ENCODE peak calls at places on chromosomes 11 and 22, in seven cellular contexts. F is GM12878; U is effector memory CD4-positive, alpha-beta T cell; K is Right ventricle myocardium superior; S is neuronal stem cell; A is activated T-helper 9 cell treated with anti-CD3 and anti-CD28 coated beads, Interleukin-2, amount 50 U/mL, for 16 hours; B is stomach. I is an unnamed sample.

GRCh38 chr22:40377931-40378330 is 7.5 kb downstream of the SGSM3 start:
- DNase-seq in F (no peak), U (no peak), K (no peak), S (no peak), A (no peak), B (no peak), I (no peak)

GRCh38 chr11:120546312-120547205 is 35.0 kb downstream of the GRIK4 start:
- DNase-seq in F (no peak), U (no peak), K (peak), S (no peak), A (no peak), B (peak), I (no peak)

GRCh38 chr22:30855266-30855665 is 113.3 kb downstream of the MORC2 start:
- DNase-seq in F (no peak), U (no peak), K (no peak), S (no peak), A (no peak), B (peak), I (no peak)

GRCh38 chr11:27471067-27471587 is 1.5 kb downstream of the LGR4 start:
- DNase-seq in F (no peak), U (no peak), K (no peak), S (no peak), A (no peak), B (no peak), I (peak)

GRCh38 chr11:45922425-45923082 is at the start of gene LARGE2:
- DNase-seq in F (no peak), U (peak), K (peak), S (peak), A (no peak), B (peak), I (no peak)

GRCh38 chr11:19474954-19475811 is 234.4 kb upstream of the E2F8 start:
- DNase-seq in F (peak), U (no peak), K (no peak), S (peak), A (no peak), B (no peak), I (no peak)

GRCh38 chr11:64802370-64803162 is 448 bp downstream of the MAP4K2 start:
- DNase-seq in F (no peak), U (peak), K (no peak), S (peak), A (peak), B (no peak), I (no peak)

GRCh38 chr22:44668886-44669724 is 32.9 kb upstream of the PRR5 start:
- DNase-seq in F (no peak), U (no peak), K (peak), S (no peak), A (no peak), B (no peak), I (no peak)

GRCh38 chr11:75593337-75593915 is 31.4 kb downstream of the SERPINH1 start:
- DNase-seq in F (no peak), U (no peak), K (no peak), S (no peak), A (no peak), B (no peak), I (no peak)

GRCh38 chr11:26710489-26710888 is 11.4 kb downstream of the SLC5A12 start:
- DNase-seq in F (no peak), U (no peak), K (no peak), S (no peak), A (no peak), B (no peak), I (no peak)

GRCh38 chr22:19290400-19291217 is 910 bp downstream of the CLTCL1 start:
- DNase-seq in F (no peak), U (no peak), K (no peak), S (no peak), A (no peak), B (no peak), I (no peak)

GRCh38 chr11:77135069-77135468 is 7.0 kb downstream of the MYO7A start:
- DNase-seq in F (no peak), U (no peak), K (no peak), S (no peak), A (no peak), B (no peak), I (no peak)

I was measured in cerebellar nuclear complex.